ENCODE peak calls at places on chromosomes 12 and 14, in nine cellular contexts. I, A, N, T, D, J, Y, G and P are unnamed samples.

GRCh38 chr14:74472590-74472989 is 20.5 kb downstream of the NPC2 start:
- DNase-seq in I (no peak), A (no peak), N (no peak), T (no peak), D (no peak), J (no peak), Y (no peak), G (no peak), P (no peak)

GRCh38 chr12:39897315-39897714 is 208.6 kb downstream of the SLC2A13 start:
- DNase-seq in I (no peak), A (no peak), N (no peak), T (no peak), D (no peak), J (no peak), Y (no peak), G (no peak), P (no peak)

GRCh38 chr14:94138256-94138655 is 8.9 kb upstream of the IFI27L2 start:
- DNase-seq in I (no peak), A (no peak), N (no peak), T (no peak), D (no peak), J (no peak), Y (no peak), G (no peak), P (no peak)

GRCh38 chr12:42873401-42873800 is 283.9 kb upstream of the PRICKLE1 start:
- DNase-seq in I (no peak), A (no peak), N (no peak), T (no peak), D (no peak), J (no peak), Y (no peak), G (no peak), P (no peak)

GRCh38 chr12:51823875-51824565 is 24.5 kb downstream of the FIGNL2 start:
- DNase-seq in I (no peak), A (no peak), N (peak; percentile 70), T (peak; percentile 86), D (no peak), J (no peak), Y (peak; percentile 43), G (no peak), P (no peak)

GRCh38 chr12:109510196-109510595 is 32.8 kb downstream of the UBE3B start:
- DNase-seq in I (no peak), A (no peak), N (no peak), T (no peak), D (no peak), J (no peak), Y (no peak), G (no peak), P (no peak)

GRCh38 chr14:61553730-61554641 is 141.3 kb upstream of the HIF1A start:
- DNase-seq in I (no peak), A (no peak), N (no peak), T (no peak), D (no peak), J (no peak), Y (peak; percentile 100), G (no peak), P (no peak)

GRCh38 chr14:91927216-91927615 is 20.3 kb downstream of the FBLN5 start:
- DNase-seq in I (no peak), A (no peak), N (no peak), T (no peak), D (no peak), J (no peak), Y (no peak), G (no peak), P (no peak)

GRCh38 chr12:27289414-27289813 is 43.2 kb upstream of the BMAL2 start:
- DNase-seq in I (no peak), A (no peak), N (no peak), T (no peak), D (no peak), J (no peak), Y (no peak), G (no peak), P (no peak)

GRCh38 chr12:32536000-32536345 is 136.6 kb downstream of the FGD4 start:
- DNase-seq in I (no peak), A (no peak), N (no peak), T (no peak), D (no peak), J (no peak), Y (no peak), G (no peak), P (no peak)

GRCh38 chr12:6869049-6870021 is 2.0 kb downstream of the TPI1 start:
- DNase-seq in I (peak; percentile 85), A (peak; percentile 81), N (peak; percentile 90), T (peak; percentile 96), D (peak; percentile 79), J (peak; percentile 86), Y (no peak), G (peak; percentile 81), P (peak; percentile 73)

GRCh38 chr14:68685419-68686211 is 107.3 kb downstream of the ZFP36L1 start:
- DNase-seq in I (no peak), A (peak; percentile 66), N (no peak), T (no peak), D (peak; percentile 75), J (peak; percentile 96), Y (no peak), G (no peak), P (peak; percentile 73)

GRCh38 chr14:78798757-78799156 is 628.6 kb downstream of the NRXN3 start:
- DNase-seq in I (no peak), A (no peak), N (no peak), T (no peak), D (no peak), J (no peak), Y (no peak), G (no peak), P (no peak)

GRCh38 chr12:48508987-48509386 is 16.4 kb upstream of the OR8S1 start:
- DNase-seq in I (no peak), A (no peak), N (no peak), T (no peak), D (no peak), J (no peak), Y (no peak), G (no peak), P (no peak)
- TF ChIP-seq CTCF in I (no peak), A (no peak), N (no peak), T (no peak), D (no peak), J (no peak), Y (no peak), G (no peak), P (no peak)

DNA sequence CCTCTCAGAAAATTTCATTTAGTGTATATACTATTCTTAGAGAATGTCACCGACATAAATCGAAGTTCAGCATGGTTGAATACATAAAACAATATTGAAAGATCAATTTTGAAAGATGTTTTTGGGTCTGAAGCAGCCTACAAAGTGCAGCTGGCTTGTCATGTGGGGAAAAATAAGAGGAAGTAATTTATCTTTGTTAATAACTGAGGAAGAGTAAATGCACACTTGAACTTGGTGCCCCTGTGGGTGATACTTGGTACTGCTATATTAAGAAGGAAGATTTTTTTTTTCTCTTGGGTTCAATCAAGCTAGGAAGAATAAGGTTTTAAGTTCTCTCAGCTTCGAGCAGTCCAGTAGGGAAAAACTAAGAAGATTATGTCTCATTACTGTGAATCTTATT is 661.3 kb downstream of the RPL10L start:
- DNase-seq in I (no peak), A (no peak), N (no peak), T (peak; percentile 37), D (no peak), J (no peak), Y (no peak), G (no peak), P (no peak)
- TF ChIP-seq CTCF in I (peak; percentile 60), A (no peak), N (peak; percentile 7), T (peak; percentile 58), D (no peak), J (no peak), Y (peak; percentile 12), G (no peak), P (no peak)

GRCh38 chr12:68686262-68686594 is 550 bp upstream of the NUP107 start:
- DNase-seq in I (no peak), A (no peak), N (no peak), T (no peak), D (no peak), J (no peak), Y (no peak), G (no peak), P (no peak)

GRCh38 chr12:68686595-68687521 is at the start of gene NUP107:
- DNase-seq in I (peak; percentile 93), A (peak; percentile 95), N (peak; percentile 100), T (peak; percentile 98), D (peak; percentile 96), J (peak; percentile 98), Y (peak; percentile 96), G (peak; percentile 100), P (peak; percentile 98)
- TF ChIP-seq CTCF in I (peak; percentile 44), A (no peak), N (peak; percentile 28), T (no peak), D (no peak), J (no peak), Y (peak; percentile 47), G (no peak), P (no peak)

GRCh38 chr12:11581179-11581755 is 68.2 kb upstream of the ETV6 start:
- DNase-seq in I (peak; percentile 72), A (peak; percentile 47), N (peak; percentile 89), T (peak; percentile 95), D (peak; percentile 46), J (peak; percentile 60), Y (peak; percentile 39), G (no peak), P (peak; percentile 74)
- TF ChIP-seq CTCF in I (peak; percentile 98), A (peak; percentile 83), N (peak; percentile 37), T (peak; percentile 80), D (peak; percentile 82), J (peak; percentile 86), Y (peak; percentile 42), G (peak; percentile 60), P (peak; percentile 86)

GRCh38 chr12:89707992-89708792 is 446 bp downstream of the ATP2B1 start:
- DNase-seq in I (peak; percentile 14), A (peak; percentile 53), N (no peak), T (peak; percentile 54), D (peak; percentile 25), J (peak; percentile 49), Y (no peak), G (peak; percentile 66), P (peak; percentile 45)
- TF ChIP-seq CTCF in I (peak; percentile 43), A (no peak), N (no peak), T (no peak), D (no peak), J (no peak), Y (peak; percentile 9), G (no peak), P (no peak)

DNA sequence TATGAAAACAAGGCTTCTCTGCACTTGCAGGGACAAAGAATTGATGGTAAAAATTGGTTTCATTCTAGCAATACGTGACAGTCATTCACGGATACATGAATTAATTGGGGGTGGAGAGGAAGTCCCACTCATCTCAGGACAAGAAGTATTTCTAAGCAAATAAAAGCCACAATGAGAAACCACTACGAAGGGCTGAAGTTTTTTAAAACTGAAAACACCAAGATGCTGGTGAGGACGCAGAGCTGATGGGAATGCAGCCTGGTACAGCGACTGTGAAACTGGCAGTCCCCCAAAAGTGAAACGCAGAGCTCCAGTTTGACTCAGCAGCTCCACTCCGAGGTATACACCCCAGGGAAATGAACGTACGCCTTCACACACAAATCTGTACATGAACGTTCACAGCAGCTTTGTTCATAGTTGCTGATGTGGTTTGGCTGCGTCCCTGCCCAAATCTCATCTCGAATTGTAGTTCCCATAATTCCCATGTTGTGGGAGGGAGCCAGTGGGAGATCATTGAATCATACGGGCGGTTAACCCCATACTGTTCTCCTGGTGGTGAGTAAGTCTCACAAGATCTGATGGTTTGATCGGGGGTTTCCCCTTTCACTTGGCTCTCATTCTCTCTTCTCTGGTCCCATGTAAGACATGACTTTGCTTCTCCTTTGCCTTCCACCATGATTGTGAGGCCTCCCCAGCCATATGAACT is 89.0 kb downstream of the SCARB1 start:
- DNase-seq in I (no peak), A (no peak), N (no peak), T (no peak), D (no peak), J (peak; percentile 61), Y (peak; percentile 88), G (no peak), P (no peak)
- TF ChIP-seq CTCF in I (no peak), A (no peak), N (no peak), T (no peak), D (no peak), J (no peak), Y (peak; percentile 22), G (no peak), P (no peak)